ENCODE peak calls at places on chromosomes 3 and 15, in four cellular contexts. One of them, this sample, is unnamed.

GRCh38 chr3:106392905-106393304 is 524.1 kb upstream of the CBLB start:
- DNase-seq in LoVo: no peak
- DNase-seq in RWPE2: no peak
- DNase-seq in activated CD8-positive, alpha-beta T cell treated with anti-CD3 and anti-CD28 coated beads for 36 hours: no peak
- DNase-seq in this sample: no peak

GRCh38 chr3:71051893-71052687 is 531.4 kb downstream of the FOXP1 start:
- DNase-seq in LoVo: peak
- DNase-seq in RWPE2: no peak
- DNase-seq in activated CD8-positive, alpha-beta T cell treated with anti-CD3 and anti-CD28 coated beads for 36 hours: no peak
- DNase-seq in this sample: no peak

GRCh38 chr3:45055411-45056143 is 29.5 kb downstream of the CLEC3B start:
- DNase-seq in LoVo: no peak
- DNase-seq in RWPE2: no peak
- DNase-seq in activated CD8-positive, alpha-beta T cell treated with anti-CD3 and anti-CD28 coated beads for 36 hours: peak
- DNase-seq in this sample: no peak

GRCh38 chr3:183253961-183254815 is 1.1 kb downstream of the B3GNT5 start:
- DNase-seq in LoVo: peak
- DNase-seq in RWPE2: no peak
- DNase-seq in activated CD8-positive, alpha-beta T cell treated with anti-CD3 and anti-CD28 coated beads for 36 hours: peak
- DNase-seq in this sample: peak

GRCh38 chr3:124773351-124774304 is 43.4 kb downstream of the UMPS start:
- DNase-seq in LoVo: no peak
- DNase-seq in RWPE2: no peak
- DNase-seq in activated CD8-positive, alpha-beta T cell treated with anti-CD3 and anti-CD28 coated beads for 36 hours: no peak
- DNase-seq in this sample: no peak

GRCh38 chr3:151539599-151539998 is 78.7 kb upstream of the IGSF10 start:
- DNase-seq in LoVo: no peak
- DNase-seq in RWPE2: no peak
- DNase-seq in activated CD8-positive, alpha-beta T cell treated with anti-CD3 and anti-CD28 coated beads for 36 hours: no peak
- DNase-seq in this sample: no peak

GRCh38 chr3:146839727-146840126 is 234.6 kb upstream of the PLSCR5 start:
- DNase-seq in LoVo: no peak
- DNase-seq in RWPE2: no peak
- DNase-seq in activated CD8-positive, alpha-beta T cell treated with anti-CD3 and anti-CD28 coated beads for 36 hours: no peak
- DNase-seq in this sample: no peak

GRCh38 chr3:64853456-64853855 is 165.7 kb upstream of the ADAMTS9 start:
- DNase-seq in LoVo: no peak
- DNase-seq in RWPE2: no peak
- DNase-seq in activated CD8-positive, alpha-beta T cell treated with anti-CD3 and anti-CD28 coated beads for 36 hours: no peak
- DNase-seq in this sample: no peak

GRCh38 chr3:13470894-13471574 is 9.1 kb upstream of the HDAC11 start:
- DNase-seq in LoVo: peak
- DNase-seq in RWPE2: no peak
- DNase-seq in activated CD8-positive, alpha-beta T cell treated with anti-CD3 and anti-CD28 coated beads for 36 hours: no peak
- DNase-seq in this sample: no peak

GRCh38 chr3:124845406-124845805 is 41.8 kb downstream of the ITGB5 start:
- DNase-seq in LoVo: peak
- DNase-seq in RWPE2: no peak
- DNase-seq in activated CD8-positive, alpha-beta T cell treated with anti-CD3 and anti-CD28 coated beads for 36 hours: no peak
- DNase-seq in this sample: no peak

GRCh38 chr3:29381595-29381994 is 100.7 kb downstream of the RBMS3 start:
- DNase-seq in LoVo: no peak
- DNase-seq in RWPE2: no peak
- DNase-seq in activated CD8-positive, alpha-beta T cell treated with anti-CD3 and anti-CD28 coated beads for 36 hours: no peak
- DNase-seq in this sample: no peak

GRCh38 chr3:49013738-49014660 is 4.4 kb downstream of the DALRD3 start:
- DNase-seq in LoVo: no peak
- DNase-seq in RWPE2: no peak
- DNase-seq in activated CD8-positive, alpha-beta T cell treated with anti-CD3 and anti-CD28 coated beads for 36 hours: peak
- DNase-seq in this sample: no peak

GRCh38 chr15:45834622-45835021 is 199.8 kb downstream of the SQOR start:
- DNase-seq in LoVo: no peak
- DNase-seq in RWPE2: no peak
- DNase-seq in activated CD8-positive, alpha-beta T cell treated with anti-CD3 and anti-CD28 coated beads for 36 hours: no peak
- DNase-seq in this sample: no peak

GRCh38 chr3:160569874-160570273 is 4.5 kb upstream of the KPNA4 start:
- DNase-seq in LoVo: no peak
- DNase-seq in RWPE2: no peak
- DNase-seq in activated CD8-positive, alpha-beta T cell treated with anti-CD3 and anti-CD28 coated beads for 36 hours: no peak
- DNase-seq in this sample: no peak

GRCh38 chr15:50880651-50881114 is 27.8 kb upstream of the AP4E1 start:
- DNase-seq in LoVo: peak
- DNase-seq in RWPE2: no peak
- DNase-seq in activated CD8-positive, alpha-beta T cell treated with anti-CD3 and anti-CD28 coated beads for 36 hours: peak
- DNase-seq in this sample: no peak

GRCh38 chr3:72359743-72360142 is 488.5 kb downstream of the SHQ1 start:
- DNase-seq in LoVo: no peak
- DNase-seq in RWPE2: no peak
- DNase-seq in activated CD8-positive, alpha-beta T cell treated with anti-CD3 and anti-CD28 coated beads for 36 hours: no peak
- DNase-seq in this sample: no peak

This sample was measured in mesothelial cell of epicardium.